ENCODE peak calls at places on chromosomes 3 and 15, in four cellular contexts. One of them, this sample, is unnamed.

GRCh38 chr3:136818191-136818850 is 605 bp upstream of the SLC35G2 start:
- DNase-seq in K562: peak
- DNase-seq in WTC11: peak
- DNase-seq in A549: peak
- DNase-seq in this sample: no peak

GRCh38 chr3:156795890-156796451 is 30.2 kb upstream of the LEKR1 start:
- DNase-seq in K562: no peak
- DNase-seq in WTC11: no peak
- DNase-seq in A549: peak
- DNase-seq in this sample: no peak

GRCh38 chr3:102473648-102474047 is 38.8 kb downstream of the ZPLD1 start:
- DNase-seq in K562: no peak
- DNase-seq in WTC11: no peak
- DNase-seq in A549: no peak
- DNase-seq in this sample: no peak

GRCh38 chr3:14403636-14404395 is 1.4 kb downstream of the SLC6A6 start:
- DNase-seq in K562: no peak
- DNase-seq in WTC11: no peak
- DNase-seq in A549: peak
- DNase-seq in this sample: no peak

GRCh38 chr3:30319713-30320112 is 286.7 kb upstream of the TGFBR2 start:
- DNase-seq in K562: no peak
- DNase-seq in WTC11: peak
- DNase-seq in A549: peak
- DNase-seq in this sample: no peak

GRCh38 chr3:47404955-47405790 is 24.4 kb downstream of the PTPN23 start:
- DNase-seq in K562: no peak
- DNase-seq in WTC11: no peak
- DNase-seq in A549: no peak
- DNase-seq in this sample: no peak

GRCh38 chr3:130341388-130341787 is 4.1 kb upstream of the COL6A5 start:
- DNase-seq in K562: no peak
- DNase-seq in WTC11: no peak
- DNase-seq in A549: no peak
- DNase-seq in this sample: no peak

GRCh38 chr3:183430325-183430957 is 2.0 kb upstream of the MCF2L2 start:
- DNase-seq in K562: no peak
- DNase-seq in WTC11: no peak
- DNase-seq in A549: no peak
- DNase-seq in this sample: no peak

GRCh38 chr3:183265713-183266417 is 12.8 kb downstream of the B3GNT5 start:
- DNase-seq in K562: no peak
- DNase-seq in WTC11: no peak
- DNase-seq in A549: peak
- DNase-seq in this sample: no peak

GRCh38 chr15:71316911-71317310 is 201.6 kb downstream of the THSD4 start:
- DNase-seq in K562: no peak
- DNase-seq in WTC11: no peak
- DNase-seq in A549: no peak
- DNase-seq in this sample: no peak

GRCh38 chr15:49982586-49982985 is 136.4 kb downstream of the ATP8B4 start:
- DNase-seq in K562: no peak
- DNase-seq in WTC11: no peak
- DNase-seq in A549: no peak
- DNase-seq in this sample: no peak

GRCh38 chr3:42660131-42660715 is 6.7 kb downstream of the ZBTB47 start:
- DNase-seq in K562: no peak
- DNase-seq in WTC11: no peak
- DNase-seq in A549: no peak
- DNase-seq in this sample: no peak

GRCh38 chr3:156298938-156299337 is 178.6 kb downstream of the KCNAB1 start:
- DNase-seq in K562: no peak
- DNase-seq in WTC11: no peak
- DNase-seq in A549: no peak
- DNase-seq in this sample: no peak

GRCh38 chr3:13833506-13834257 is 46.2 kb downstream of the WNT7A start:
- DNase-seq in K562: no peak
- DNase-seq in WTC11: no peak
- DNase-seq in A549: no peak
- DNase-seq in this sample: no peak

GRCh38 chr3:36678216-36679013 is 85.9 kb downstream of the DCLK3 start:
- DNase-seq in K562: no peak
- DNase-seq in WTC11: no peak
- DNase-seq in A549: no peak
- DNase-seq in this sample: no peak

GRCh38 chr3:141456328-141456689 is 30.5 kb upstream of the RASA2 start:
- DNase-seq in K562: no peak
- DNase-seq in WTC11: no peak
- DNase-seq in A549: no peak
- DNase-seq in this sample: no peak

GRCh38 chr3:127172670-127173515 is 20.0 kb upstream of the PRR23E start:
- DNase-seq in K562: no peak
- DNase-seq in WTC11: no peak
- DNase-seq in A549: no peak
- DNase-seq in this sample: no peak
- TF ChIP-seq ESRRA in K562: no peak
- TF ChIP-seq ESRRA in WTC11: no peak
- TF ChIP-seq ESRRA in A549: no peak
- TF ChIP-seq ESRRA in this sample: no peak

GRCh38 chr3:180912304-180913226 is at the start of gene FXR1:
- DNase-seq in K562: peak
- DNase-seq in WTC11: peak
- DNase-seq in A549: peak
- DNase-seq in this sample: peak
- TF ChIP-seq CTCF in K562: peak
- TF ChIP-seq CTCF in WTC11: no peak
- TF ChIP-seq CTCF in A549: peak
- TF ChIP-seq CTCF in this sample: peak

GRCh38 chr3:45137656-45138181 is 8.5 kb downstream of the CDCP1 start:
- DNase-seq in K562: peak
- DNase-seq in WTC11: no peak
- DNase-seq in A549: no peak
- DNase-seq in this sample: no peak
- TF ChIP-seq ESRRA in K562: no peak
- TF ChIP-seq ESRRA in WTC11: no peak
- TF ChIP-seq ESRRA in A549: no peak
- TF ChIP-seq ESRRA in this sample: no peak

GRCh38 chr15:66400351-66400774 is 13.7 kb downstream of the MAP2K1 start:
- DNase-seq in K562: no peak
- DNase-seq in WTC11: no peak
- DNase-seq in A549: no peak
- DNase-seq in this sample: no peak

GRCh38 chr15:66399276-66399675 is 12.6 kb downstream of the MAP2K1 start:
- DNase-seq in K562: no peak
- DNase-seq in WTC11: no peak
- DNase-seq in A549: no peak
- DNase-seq in this sample: no peak

GRCh38 chr15:66402885-66403284 is 16.2 kb downstream of the MAP2K1 start:
- DNase-seq in K562: no peak
- DNase-seq in WTC11: no peak
- DNase-seq in A549: no peak
- DNase-seq in this sample: no peak

GRCh38 chr15:66403323-66403722 is 16.6 kb downstream of the MAP2K1 start:
- DNase-seq in K562: no peak
- DNase-seq in WTC11: no peak
- DNase-seq in A549: no peak
- DNase-seq in this sample: no peak

GRCh38 chr15:66401130-66402021 is 14.7 kb downstream of the MAP2K1 start:
- DNase-seq in K562: no peak
- DNase-seq in WTC11: peak
- DNase-seq in A549: peak
- DNase-seq in this sample: no peak
- TF ChIP-seq CTCF in K562: no peak
- TF ChIP-seq CTCF in WTC11: no peak
- TF ChIP-seq CTCF in A549: no peak
- TF ChIP-seq CTCF in this sample: peak

DNA sequence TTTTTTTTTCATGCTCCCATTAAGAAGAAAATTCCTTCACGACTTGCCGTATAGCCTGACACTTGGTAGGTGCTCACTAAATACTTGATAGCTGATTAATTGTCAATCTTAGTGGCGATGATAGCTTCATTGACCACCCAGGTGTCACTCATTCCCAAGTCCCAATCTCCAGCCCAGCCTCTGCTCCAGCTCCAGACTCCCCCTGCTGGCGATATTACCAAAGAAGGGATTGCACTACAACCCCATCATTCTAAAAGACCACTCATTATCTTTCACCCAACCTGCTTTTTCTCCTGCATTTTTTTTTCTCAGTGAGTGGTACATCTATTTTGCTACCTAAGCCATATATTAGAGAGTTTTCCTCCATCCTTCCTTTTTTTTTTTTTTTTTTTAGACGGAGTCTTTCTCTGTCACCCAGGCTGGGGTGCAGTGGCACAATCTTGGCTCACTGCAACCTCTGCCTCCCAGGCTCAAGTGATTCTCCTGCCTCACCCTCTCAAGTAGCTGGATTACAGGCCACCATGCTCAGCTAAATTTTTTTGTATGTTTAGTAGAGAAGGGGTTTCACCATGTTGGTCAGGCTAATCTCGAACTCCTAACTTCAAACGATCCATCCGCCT is 19.5 kb upstream of the COMMD2 start:
- DNase-seq in K562: peak
- DNase-seq in WTC11: peak
- DNase-seq in A549: peak
- DNase-seq in this sample: no peak
- TF ChIP-seq ESRRA in K562: no peak
- TF ChIP-seq ESRRA in WTC11: no peak
- TF ChIP-seq ESRRA in A549: no peak
- TF ChIP-seq ESRRA in this sample: no peak

DNA sequence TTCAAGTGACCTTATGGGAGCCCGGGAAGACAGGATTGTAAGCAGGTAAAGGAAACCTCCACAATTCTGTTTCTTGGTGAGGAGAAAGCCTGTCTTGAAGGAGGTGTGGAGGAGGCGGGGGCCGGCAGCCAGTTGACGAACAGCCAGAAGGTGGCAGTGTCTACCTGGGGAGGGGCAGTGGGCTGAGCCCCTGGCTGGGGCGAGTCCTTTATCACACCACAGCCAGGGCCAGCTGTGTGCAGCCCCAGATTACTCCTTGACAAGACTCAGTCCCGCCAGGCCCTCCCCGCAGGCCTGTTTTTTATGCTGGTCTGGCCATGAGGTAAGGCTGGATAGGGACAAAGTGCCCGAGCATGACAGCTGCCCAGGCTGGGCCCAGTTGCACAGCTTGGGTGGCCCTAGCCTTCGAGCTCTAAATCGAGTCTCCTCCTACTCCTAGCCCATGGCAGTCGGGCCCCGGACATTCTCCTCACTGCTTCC is 40.9 kb upstream of the IDH2 start:
- DNase-seq in K562: peak
- DNase-seq in WTC11: peak
- DNase-seq in A549: peak
- DNase-seq in this sample: no peak
- TF ChIP-seq CTCF in K562: peak
- TF ChIP-seq CTCF in WTC11: peak
- TF ChIP-seq CTCF in A549: peak
- TF ChIP-seq CTCF in this sample: peak

DNA sequence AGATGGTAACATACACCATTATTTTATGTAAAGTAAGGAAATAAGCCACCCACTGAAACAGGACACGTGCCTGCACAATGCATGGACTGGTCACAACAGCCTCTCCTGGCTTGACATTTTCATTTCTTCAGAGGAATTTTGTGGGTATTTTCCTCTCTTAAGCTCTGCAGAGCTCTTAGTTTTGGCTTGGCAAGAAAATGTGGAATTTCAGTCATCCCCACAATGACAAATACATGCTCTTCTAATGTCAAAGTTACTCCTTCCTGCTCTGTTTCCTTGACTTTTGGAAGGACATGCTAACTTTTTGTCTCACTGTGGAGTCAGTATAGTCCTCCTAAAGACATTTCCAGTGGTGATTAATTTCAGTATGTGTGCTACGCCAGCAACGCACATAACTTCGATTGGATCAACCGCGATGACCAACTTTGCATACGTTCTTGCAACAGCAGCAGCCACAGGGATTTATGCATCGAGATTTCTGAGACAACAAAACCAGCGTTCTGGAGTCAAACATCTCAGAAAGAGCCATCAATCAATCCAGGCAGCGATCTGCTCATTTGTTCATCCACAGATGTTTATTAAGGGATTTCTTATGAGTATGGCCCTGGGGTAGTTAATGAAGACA is 13.3 kb downstream of the EBLN2 start:
- DNase-seq in K562: no peak
- DNase-seq in WTC11: no peak
- DNase-seq in A549: no peak
- DNase-seq in this sample: no peak
- TF ChIP-seq ESRRA in K562: no peak
- TF ChIP-seq ESRRA in WTC11: no peak
- TF ChIP-seq ESRRA in A549: no peak
- TF ChIP-seq ESRRA in this sample: no peak